ENCODE peak calls at places on chromosomes 16 and 17, in four cellular contexts. I is left ventricle myocardium inferior, L is KBM-7, Y is esophagus squamous epithelium. X is an unnamed sample.

GRCh38 chr16:67247698-67248400 is 568 bp upstream of the FHOD1 start:
- DNase-seq in Y (no peak), I (no peak), L (no peak), X (no peak)

GRCh38 chr16:73268311-73268997 is 220.5 kb upstream of the ZFHX3 start:
- DNase-seq in L (no peak), Y (no peak), I (no peak), X (no peak)

GRCh38 chr17:17097763-17098345 is 55.6 kb downstream of the MPRIP start:
- DNase-seq in Y (no peak), L (no peak), I (no peak), X (no peak)

GRCh38 chr16:46689492-46690280 is at the start of gene ORC6:
- DNase-seq in L (peak; percentile 96), I (peak; percentile 98), Y (peak; percentile 94), X (peak; percentile 92)

GRCh38 chr16:89449726-89450335 is 40.5 kb downstream of the ANKRD11 start:
- DNase-seq in Y (no peak), I (no peak), L (peak; percentile 49), X (peak; percentile 28)

GRCh38 chr17:39617446-39618251 is 9.1 kb upstream of the PPP1R1B start:
- DNase-seq in Y (no peak), L (peak; percentile 43), I (peak; percentile 66), X (peak; percentile 68)

GRCh38 chr16:27598226-27598625 is 48.3 kb downstream of the KATNIP start:
- DNase-seq in L (no peak), Y (no peak), I (no peak), X (no peak)

GRCh38 chr16:84281077-84281476 is 13.6 kb upstream of the WFDC1 start:
- DNase-seq in L (peak; percentile 18), I (no peak), Y (no peak), X (no peak)

GRCh38 chr16:84442416-84443145 is 61.9 kb downstream of the MEAK7 start:
- DNase-seq in Y (no peak), L (no peak), I (no peak), X (no peak)

GRCh38 chr16:85320677-85321385 is 208.6 kb upstream of the CIBAR2 start:
- DNase-seq in L (no peak), I (no peak), Y (no peak), X (no peak)

GRCh38 chr16:89210904-89211515 is 6.5 kb upstream of the ZNF778 start:
- DNase-seq in I (no peak), Y (no peak), L (no peak), X (no peak)

GRCh38 chr16:78775161-78775561 is 675.7 kb downstream of the WWOX start:
- DNase-seq in I (no peak), L (no peak), Y (no peak), X (no peak)

GRCh38 chr17:29368926-29369325 is 21.2 kb upstream of the TAOK1 start:
- DNase-seq in I (peak; percentile 46), L (no peak), Y (no peak), X (no peak)

GRCh38 chr17:57782051-57782490 is 37.0 kb upstream of the CCDC182 start:
- DNase-seq in L (peak; percentile 48), I (no peak), Y (no peak), X (no peak)

GRCh38 chr17:78428842-78429617 is 50.6 kb downstream of the PGS1 start:
- DNase-seq in Y (no peak), L (no peak), I (no peak), X (no peak)

GRCh38 chr17:75430159-75430748 is 24.8 kb upstream of the GRB2 start:
- DNase-seq in Y (no peak), L (no peak), I (no peak), X (no peak)

GRCh38 chr17:5352681-5353289 is 66.7 kb downstream of the NUP88 start:
- DNase-seq in I (no peak), Y (no peak), L (no peak), X (no peak)

X was measured in HT1080.